ENCODE peak calls at places on chromosomes 2 and 18, in six cellular contexts. One of them, this sample, is unnamed.

GRCh38 chr2:136751406-136751805 is 13.9 kb upstream of the THSD7B start:
- DNase-seq in MCF 10A: no peak
- DNase-seq in neural progenitor cell: no peak
- DNase-seq in left ventricle myocardium inferior: no peak
- DNase-seq in stomach: no peak
- DNase-seq in endothelial cell: no peak
- DNase-seq in this sample: no peak

GRCh38 chr2:85585781-85586105 is 1.5 kb downstream of the VAMP5 start:
- DNase-seq in MCF 10A: no peak
- DNase-seq in neural progenitor cell: no peak
- DNase-seq in endothelial cell: no peak
- DNase-seq in left ventricle myocardium inferior: no peak
- DNase-seq in stomach: no peak
- DNase-seq in this sample: no peak

GRCh38 chr18:6566338-6566911 is 151.7 kb upstream of the L3MBTL4 start:
- DNase-seq in MCF 10A: peak; percentile 18
- DNase-seq in neural progenitor cell: peak; percentile 72
- DNase-seq in left ventricle myocardium inferior: no peak
- DNase-seq in stomach: no peak
- DNase-seq in endothelial cell: no peak
- DNase-seq in this sample: no peak

GRCh38 chr2:66430906-66431619 is 3.9 kb upstream of the MEIS1 start:
- DNase-seq in endothelial cell: no peak
- DNase-seq in stomach: no peak
- DNase-seq in left ventricle myocardium inferior: no peak
- DNase-seq in MCF 10A: no peak
- DNase-seq in neural progenitor cell: peak; percentile 52
- DNase-seq in this sample: no peak

GRCh38 chr2:84022810-84023431 is 436.2 kb downstream of the SUCLG1 start:
- DNase-seq in neural progenitor cell: peak; percentile 77
- DNase-seq in left ventricle myocardium inferior: no peak
- DNase-seq in endothelial cell: peak; percentile 69
- DNase-seq in stomach: no peak
- DNase-seq in MCF 10A: peak; percentile 79
- DNase-seq in this sample: no peak

GRCh38 chr2:24024018-24024417 is 14.1 kb downstream of the MFSD2B start:
- DNase-seq in endothelial cell: no peak
- DNase-seq in neural progenitor cell: peak; percentile 31
- DNase-seq in left ventricle myocardium inferior: no peak
- DNase-seq in stomach: no peak
- DNase-seq in MCF 10A: peak; percentile 26
- DNase-seq in this sample: no peak

GRCh38 chr2:216188268-216188850 is 79.2 kb downstream of the XRCC5 start:
- DNase-seq in left ventricle myocardium inferior: no peak
- DNase-seq in stomach: no peak
- DNase-seq in neural progenitor cell: no peak
- DNase-seq in endothelial cell: no peak
- DNase-seq in MCF 10A: no peak
- DNase-seq in this sample: no peak

GRCh38 chr18:77096031-77096371 is 36.6 kb downstream of the MBP start:
- DNase-seq in MCF 10A: no peak
- DNase-seq in endothelial cell: no peak
- DNase-seq in stomach: no peak
- DNase-seq in left ventricle myocardium inferior: no peak
- DNase-seq in neural progenitor cell: no peak
- DNase-seq in this sample: no peak

GRCh38 chr2:202530038-202530437 is 104.7 kb upstream of the FAM117B start:
- DNase-seq in stomach: no peak
- DNase-seq in MCF 10A: no peak
- DNase-seq in neural progenitor cell: no peak
- DNase-seq in endothelial cell: no peak
- DNase-seq in left ventricle myocardium inferior: no peak
- DNase-seq in this sample: no peak

GRCh38 chr18:7233398-7233797 is 2.5 kb downstream of the LRRC30 start:
- DNase-seq in stomach: no peak
- DNase-seq in endothelial cell: no peak
- DNase-seq in left ventricle myocardium inferior: no peak
- DNase-seq in neural progenitor cell: no peak
- DNase-seq in MCF 10A: no peak
- DNase-seq in this sample: no peak

DNA sequence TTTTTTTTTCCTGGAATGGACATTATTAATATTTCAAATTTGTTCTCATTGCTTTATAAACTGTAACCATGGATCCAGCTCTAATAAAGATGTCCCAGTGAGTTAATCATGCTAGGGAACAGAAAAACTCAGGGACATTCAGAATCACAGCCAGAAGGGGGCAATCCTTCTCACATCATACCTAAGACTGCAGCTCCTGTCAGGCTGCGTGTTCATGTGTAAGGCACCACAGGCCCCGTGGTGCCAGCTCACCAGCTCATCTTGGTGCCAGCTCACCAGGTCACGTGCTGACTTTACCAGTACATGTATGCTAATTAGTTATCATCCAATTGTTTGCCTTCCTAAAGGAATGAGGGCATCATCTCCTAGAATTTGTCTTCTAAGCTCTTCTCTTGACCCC is 84.7 kb upstream of the NEDD4L start:
- DNase-seq in MCF 10A: peak; percentile 84
- DNase-seq in neural progenitor cell: peak; percentile 57
- DNase-seq in endothelial cell: peak; percentile 32
- DNase-seq in left ventricle myocardium inferior: no peak
- DNase-seq in stomach: peak; percentile 69
- DNase-seq in this sample: no peak
- TF ChIP-seq CTCF in MCF 10A: peak; percentile 53
- TF ChIP-seq CTCF in neural progenitor cell: peak; percentile 58
- TF ChIP-seq CTCF in endothelial cell: peak; percentile 19
- TF ChIP-seq CTCF in left ventricle myocardium inferior: no peak
- TF ChIP-seq CTCF in stomach: peak; percentile 38
- TF ChIP-seq CTCF in this sample: peak; percentile 76

GRCh38 chr2:105521616-105522015 is 122.8 kb upstream of the FHL2 start:
- DNase-seq in stomach: no peak
- DNase-seq in MCF 10A: no peak
- DNase-seq in neural progenitor cell: no peak
- DNase-seq in left ventricle myocardium inferior: no peak
- DNase-seq in endothelial cell: no peak
- DNase-seq in this sample: no peak

GRCh38 chr2:105519516-105519915 is 120.7 kb upstream of the FHL2 start:
- DNase-seq in neural progenitor cell: no peak
- DNase-seq in MCF 10A: no peak
- DNase-seq in left ventricle myocardium inferior: no peak
- DNase-seq in endothelial cell: no peak
- DNase-seq in stomach: no peak
- DNase-seq in this sample: no peak

GRCh38 chr2:105521176-105521575 is 122.3 kb upstream of the FHL2 start:
- DNase-seq in endothelial cell: no peak
- DNase-seq in neural progenitor cell: peak; percentile 25
- DNase-seq in stomach: no peak
- DNase-seq in MCF 10A: peak; percentile 40
- DNase-seq in left ventricle myocardium inferior: no peak
- DNase-seq in this sample: no peak

GRCh38 chr2:105517814-105518705 is 119.2 kb upstream of the FHL2 start:
- DNase-seq in MCF 10A: peak; percentile 31
- DNase-seq in endothelial cell: no peak
- DNase-seq in neural progenitor cell: no peak
- DNase-seq in stomach: peak; percentile 96
- DNase-seq in left ventricle myocardium inferior: peak; percentile 87
- DNase-seq in this sample: no peak

DNA sequence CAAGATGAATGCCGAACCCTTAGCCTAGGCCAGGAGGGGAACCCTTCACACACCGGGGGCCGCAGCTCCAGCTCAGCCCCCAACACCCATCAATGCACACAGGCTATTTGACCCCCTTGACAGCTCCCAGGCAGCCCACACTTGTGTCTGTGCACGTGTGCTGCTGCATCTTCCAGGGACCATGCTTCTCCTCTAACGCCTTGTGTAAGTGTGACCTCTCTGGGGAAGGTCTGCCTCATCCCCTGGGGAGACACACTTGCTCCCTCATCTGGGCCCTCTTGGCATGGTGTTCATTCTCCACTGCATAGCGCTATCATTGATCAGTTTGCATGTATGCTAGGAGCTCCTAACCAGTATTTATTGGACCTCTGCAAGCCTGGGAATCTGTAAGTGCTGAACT is 120.0 kb upstream of the FHL2 start:
- DNase-seq in left ventricle myocardium inferior: no peak
- DNase-seq in MCF 10A: peak; percentile 14
- DNase-seq in endothelial cell: no peak
- DNase-seq in stomach: no peak
- DNase-seq in neural progenitor cell: no peak
- DNase-seq in this sample: no peak
- TF ChIP-seq CTCF in left ventricle myocardium inferior: no peak
- TF ChIP-seq CTCF in MCF 10A: peak; percentile 7
- TF ChIP-seq CTCF in endothelial cell: no peak
- TF ChIP-seq CTCF in stomach: no peak
- TF ChIP-seq CTCF in neural progenitor cell: no peak
- TF ChIP-seq CTCF in this sample: no peak

GRCh38 chr2:64609229-64609994 is 44.3 kb downstream of the SERTAD2 start:
- DNase-seq in MCF 10A: no peak
- DNase-seq in stomach: peak; percentile 70
- DNase-seq in endothelial cell: peak; percentile 82
- DNase-seq in neural progenitor cell: peak; percentile 82
- DNase-seq in left ventricle myocardium inferior: peak; percentile 71
- DNase-seq in this sample: no peak
- TF ChIP-seq CTCF in MCF 10A: no peak
- TF ChIP-seq CTCF in stomach: no peak
- TF ChIP-seq CTCF in endothelial cell: peak; percentile 17
- TF ChIP-seq CTCF in neural progenitor cell: peak; percentile 33
- TF ChIP-seq CTCF in left ventricle myocardium inferior: peak; percentile 55
- TF ChIP-seq CTCF in this sample: peak; percentile 72

GRCh38 chr18:24413148-24413547 is 13.3 kb upstream of the IMPACT start:
- DNase-seq in MCF 10A: peak; percentile 36
- DNase-seq in left ventricle myocardium inferior: no peak
- DNase-seq in stomach: no peak
- DNase-seq in neural progenitor cell: peak; percentile 54
- DNase-seq in endothelial cell: peak; percentile 36
- DNase-seq in this sample: no peak
- TF ChIP-seq CTCF in MCF 10A: peak; percentile 33
- TF ChIP-seq CTCF in left ventricle myocardium inferior: peak; percentile 47
- TF ChIP-seq CTCF in stomach: no peak
- TF ChIP-seq CTCF in neural progenitor cell: peak; percentile 47
- TF ChIP-seq CTCF in endothelial cell: no peak
- TF ChIP-seq CTCF in this sample: peak; percentile 59

GRCh38 chr18:32919799-32920198 is 147.0 kb upstream of the KLHL14 start:
- DNase-seq in MCF 10A: peak; percentile 53
- DNase-seq in endothelial cell: peak; percentile 54
- DNase-seq in left ventricle myocardium inferior: no peak
- DNase-seq in neural progenitor cell: peak; percentile 83
- DNase-seq in stomach: peak; percentile 28
- DNase-seq in this sample: no peak
- TF ChIP-seq CTCF in MCF 10A: peak; percentile 24
- TF ChIP-seq CTCF in endothelial cell: peak; percentile 52
- TF ChIP-seq CTCF in left ventricle myocardium inferior: peak; percentile 20
- TF ChIP-seq CTCF in neural progenitor cell: peak; percentile 85
- TF ChIP-seq CTCF in stomach: no peak
- TF ChIP-seq CTCF in this sample: peak; percentile 37

DNA sequence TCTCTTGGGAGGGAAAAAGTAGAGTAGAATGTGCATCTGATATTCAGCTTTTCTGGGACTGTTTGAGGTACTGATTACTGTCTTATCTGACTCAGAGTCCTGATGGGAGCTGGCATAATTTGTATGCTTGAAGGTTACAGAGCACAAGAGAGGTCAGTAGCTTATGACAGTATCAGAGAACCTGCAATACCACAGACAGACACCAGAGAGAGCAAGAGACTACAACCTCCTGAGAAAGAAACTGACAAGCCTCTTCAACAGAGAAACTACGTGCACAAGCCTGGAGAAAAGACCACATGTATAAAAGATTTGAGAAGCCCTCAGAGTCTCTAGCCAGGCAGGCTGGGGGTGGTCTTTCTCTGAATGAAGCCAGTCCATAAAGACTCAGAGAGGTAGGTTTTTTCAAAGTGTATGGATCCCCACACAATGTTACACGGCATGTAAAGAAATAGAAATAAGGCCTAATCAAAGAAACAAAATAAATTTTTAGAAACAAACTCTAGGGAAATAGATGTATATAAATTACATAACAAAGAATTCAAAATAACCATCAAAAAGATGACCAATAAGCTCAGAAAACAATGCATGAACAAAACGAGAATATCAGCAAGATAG is 568.3 kb downstream of the LRRTM4 start:
- DNase-seq in endothelial cell: peak; percentile 72
- DNase-seq in MCF 10A: peak; percentile 68
- DNase-seq in neural progenitor cell: peak; percentile 76
- DNase-seq in left ventricle myocardium inferior: no peak
- DNase-seq in stomach: no peak
- DNase-seq in this sample: no peak
- TF ChIP-seq CTCF in endothelial cell: peak; percentile 86
- TF ChIP-seq CTCF in MCF 10A: peak; percentile 89
- TF ChIP-seq CTCF in neural progenitor cell: peak; percentile 85
- TF ChIP-seq CTCF in left ventricle myocardium inferior: peak; percentile 74
- TF ChIP-seq CTCF in stomach: peak; percentile 46
- TF ChIP-seq CTCF in this sample: peak; percentile 82

DNA sequence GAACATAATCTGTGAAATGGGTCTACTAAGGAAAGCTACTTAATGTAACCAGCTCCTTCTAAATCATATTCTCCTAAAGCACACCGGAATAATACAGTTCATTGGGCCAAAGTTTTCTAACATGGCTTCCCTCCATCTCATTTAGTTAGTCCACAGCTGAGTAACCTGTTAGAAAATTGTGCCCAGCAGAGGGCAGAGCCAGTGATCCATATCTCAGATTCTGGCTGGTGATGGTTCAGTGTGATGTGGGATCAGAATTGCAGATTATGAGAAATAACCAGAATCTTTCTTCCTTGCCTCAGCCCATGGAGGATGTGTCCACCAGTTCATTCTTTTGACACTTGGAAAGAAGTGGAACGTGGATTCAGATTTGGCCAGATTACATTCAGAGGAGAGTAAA is 9.4 kb upstream of the CTLA4 start:
- DNase-seq in MCF 10A: no peak
- DNase-seq in endothelial cell: no peak
- DNase-seq in neural progenitor cell: no peak
- DNase-seq in stomach: no peak
- DNase-seq in left ventricle myocardium inferior: no peak
- DNase-seq in this sample: no peak
- TF ChIP-seq CTCF in MCF 10A: no peak
- TF ChIP-seq CTCF in endothelial cell: no peak
- TF ChIP-seq CTCF in neural progenitor cell: peak; percentile 24
- TF ChIP-seq CTCF in stomach: no peak
- TF ChIP-seq CTCF in left ventricle myocardium inferior: no peak
- TF ChIP-seq CTCF in this sample: peak; percentile 21

GRCh38 chr2:137943948-137944347 is 20.3 kb upstream of the HNMT start:
- DNase-seq in left ventricle myocardium inferior: no peak
- DNase-seq in MCF 10A: no peak
- DNase-seq in stomach: no peak
- DNase-seq in endothelial cell: no peak
- DNase-seq in neural progenitor cell: no peak
- DNase-seq in this sample: no peak
- TF ChIP-seq CTCF in left ventricle myocardium inferior: no peak
- TF ChIP-seq CTCF in MCF 10A: no peak
- TF ChIP-seq CTCF in stomach: no peak
- TF ChIP-seq CTCF in endothelial cell: no peak
- TF ChIP-seq CTCF in neural progenitor cell: no peak
- TF ChIP-seq CTCF in this sample: no peak